ENCODE peak calls at places on chromosomes 16 and 17, in ten cellular contexts. One of them, this sample, is unnamed.

GRCh38 chr16:49824600-49824999 is 31.3 kb downstream of the ZNF423 start:
- DNase-seq in NCI-H460: no peak
- DNase-seq in amygdala: no peak
- DNase-seq in stimulated activated CD8-positive, alpha-beta memory T cell treated with anti-CD3 and anti-CD28 coated beads, Interleukin-7, amount 100 ng/mL, for 1 hour: no peak
- DNase-seq in psoas muscle: no peak
- DNase-seq in globus pallidus: no peak
- DNase-seq in SK-N-MC: no peak
- DNase-seq in cardiac fibroblast: no peak
- DNase-seq in midbrain: no peak
- DNase-seq in activated CD8-positive, alpha-beta memory T cell treated with anti-CD3 and anti-CD28 coated beads for 1 hour: no peak
- DNase-seq in this sample: no peak

GRCh38 chr17:61015966-61016365 is 338.3 kb downstream of the BCAS3 start:
- DNase-seq in NCI-H460: no peak
- DNase-seq in amygdala: no peak
- DNase-seq in stimulated activated CD8-positive, alpha-beta memory T cell treated with anti-CD3 and anti-CD28 coated beads, Interleukin-7, amount 100 ng/mL, for 1 hour: no peak
- DNase-seq in psoas muscle: no peak
- DNase-seq in globus pallidus: no peak
- DNase-seq in SK-N-MC: no peak
- DNase-seq in cardiac fibroblast: no peak
- DNase-seq in midbrain: no peak
- DNase-seq in activated CD8-positive, alpha-beta memory T cell treated with anti-CD3 and anti-CD28 coated beads for 1 hour: no peak
- DNase-seq in this sample: no peak

GRCh38 chr17:37643118-37643766 is at the start of gene DDX52:
- DNase-seq in NCI-H460: peak
- DNase-seq in amygdala: peak
- DNase-seq in stimulated activated CD8-positive, alpha-beta memory T cell treated with anti-CD3 and anti-CD28 coated beads, Interleukin-7, amount 100 ng/mL, for 1 hour: peak
- DNase-seq in psoas muscle: peak
- DNase-seq in globus pallidus: peak
- DNase-seq in SK-N-MC: peak
- DNase-seq in cardiac fibroblast: peak
- DNase-seq in midbrain: peak
- DNase-seq in activated CD8-positive, alpha-beta memory T cell treated with anti-CD3 and anti-CD28 coated beads for 1 hour: peak
- DNase-seq in this sample: peak

GRCh38 chr17:49439673-49440571 is 25.2 kb upstream of the PHB1 start:
- DNase-seq in NCI-H460: no peak
- DNase-seq in amygdala: no peak
- DNase-seq in stimulated activated CD8-positive, alpha-beta memory T cell treated with anti-CD3 and anti-CD28 coated beads, Interleukin-7, amount 100 ng/mL, for 1 hour: no peak
- DNase-seq in psoas muscle: no peak
- DNase-seq in globus pallidus: no peak
- DNase-seq in SK-N-MC: no peak
- DNase-seq in cardiac fibroblast: no peak
- DNase-seq in midbrain: no peak
- DNase-seq in activated CD8-positive, alpha-beta memory T cell treated with anti-CD3 and anti-CD28 coated beads for 1 hour: no peak
- DNase-seq in this sample: no peak

GRCh38 chr16:85882181-85882810 is 16.7 kb upstream of the IRF8 start:
- DNase-seq in NCI-H460: no peak
- DNase-seq in amygdala: no peak
- DNase-seq in stimulated activated CD8-positive, alpha-beta memory T cell treated with anti-CD3 and anti-CD28 coated beads, Interleukin-7, amount 100 ng/mL, for 1 hour: no peak
- DNase-seq in psoas muscle: no peak
- DNase-seq in globus pallidus: no peak
- DNase-seq in SK-N-MC: no peak
- DNase-seq in cardiac fibroblast: no peak
- DNase-seq in midbrain: no peak
- DNase-seq in activated CD8-positive, alpha-beta memory T cell treated with anti-CD3 and anti-CD28 coated beads for 1 hour: no peak
- DNase-seq in this sample: no peak

GRCh38 chr16:21643787-21644186 is 8.6 kb downstream of the IGSF6 start:
- DNase-seq in NCI-H460: no peak
- DNase-seq in amygdala: no peak
- DNase-seq in stimulated activated CD8-positive, alpha-beta memory T cell treated with anti-CD3 and anti-CD28 coated beads, Interleukin-7, amount 100 ng/mL, for 1 hour: no peak
- DNase-seq in psoas muscle: no peak
- DNase-seq in globus pallidus: no peak
- DNase-seq in SK-N-MC: no peak
- DNase-seq in cardiac fibroblast: no peak
- DNase-seq in midbrain: no peak
- DNase-seq in activated CD8-positive, alpha-beta memory T cell treated with anti-CD3 and anti-CD28 coated beads for 1 hour: no peak
- DNase-seq in this sample: no peak

GRCh38 chr17:32755045-32755805 is 121.7 kb downstream of the MYO1D start:
- DNase-seq in NCI-H460: peak
- DNase-seq in amygdala: no peak
- DNase-seq in stimulated activated CD8-positive, alpha-beta memory T cell treated with anti-CD3 and anti-CD28 coated beads, Interleukin-7, amount 100 ng/mL, for 1 hour: no peak
- DNase-seq in psoas muscle: no peak
- DNase-seq in globus pallidus: peak
- DNase-seq in SK-N-MC: peak
- DNase-seq in cardiac fibroblast: peak
- DNase-seq in midbrain: peak
- DNase-seq in activated CD8-positive, alpha-beta memory T cell treated with anti-CD3 and anti-CD28 coated beads for 1 hour: no peak
- DNase-seq in this sample: no peak

GRCh38 chr16:75024591-75024990 is 25.8 kb downstream of the ZNRF1 start:
- DNase-seq in NCI-H460: no peak
- DNase-seq in amygdala: no peak
- DNase-seq in stimulated activated CD8-positive, alpha-beta memory T cell treated with anti-CD3 and anti-CD28 coated beads, Interleukin-7, amount 100 ng/mL, for 1 hour: no peak
- DNase-seq in psoas muscle: no peak
- DNase-seq in globus pallidus: no peak
- DNase-seq in SK-N-MC: no peak
- DNase-seq in cardiac fibroblast: no peak
- DNase-seq in midbrain: no peak
- DNase-seq in activated CD8-positive, alpha-beta memory T cell treated with anti-CD3 and anti-CD28 coated beads for 1 hour: no peak
- DNase-seq in this sample: no peak

GRCh38 chr17:20307325-20307910 is 159.9 kb downstream of the LGALS9B start:
- DNase-seq in NCI-H460: no peak
- DNase-seq in amygdala: no peak
- DNase-seq in stimulated activated CD8-positive, alpha-beta memory T cell treated with anti-CD3 and anti-CD28 coated beads, Interleukin-7, amount 100 ng/mL, for 1 hour: no peak
- DNase-seq in psoas muscle: no peak
- DNase-seq in globus pallidus: no peak
- DNase-seq in SK-N-MC: no peak
- DNase-seq in cardiac fibroblast: no peak
- DNase-seq in midbrain: no peak
- DNase-seq in activated CD8-positive, alpha-beta memory T cell treated with anti-CD3 and anti-CD28 coated beads for 1 hour: no peak
- DNase-seq in this sample: no peak

GRCh38 chr17:27756467-27757371 is 43.6 kb downstream of the NOS2 start:
- DNase-seq in NCI-H460: peak
- DNase-seq in amygdala: peak
- DNase-seq in stimulated activated CD8-positive, alpha-beta memory T cell treated with anti-CD3 and anti-CD28 coated beads, Interleukin-7, amount 100 ng/mL, for 1 hour: peak
- DNase-seq in psoas muscle: peak
- DNase-seq in globus pallidus: peak
- DNase-seq in SK-N-MC: peak
- DNase-seq in cardiac fibroblast: peak
- DNase-seq in midbrain: peak
- DNase-seq in activated CD8-positive, alpha-beta memory T cell treated with anti-CD3 and anti-CD28 coated beads for 1 hour: no peak
- DNase-seq in this sample: peak

GRCh38 chr16:2773188-2773968 is 3.7 kb downstream of the ELOB start:
- DNase-seq in NCI-H460: no peak
- DNase-seq in amygdala: no peak
- DNase-seq in stimulated activated CD8-positive, alpha-beta memory T cell treated with anti-CD3 and anti-CD28 coated beads, Interleukin-7, amount 100 ng/mL, for 1 hour: no peak
- DNase-seq in psoas muscle: no peak
- DNase-seq in globus pallidus: no peak
- DNase-seq in SK-N-MC: no peak
- DNase-seq in cardiac fibroblast: no peak
- DNase-seq in midbrain: no peak
- DNase-seq in activated CD8-positive, alpha-beta memory T cell treated with anti-CD3 and anti-CD28 coated beads for 1 hour: no peak
- DNase-seq in this sample: no peak

GRCh38 chr17:79707931-79708891 is 22.5 kb upstream of the ENPP7 start:
- DNase-seq in NCI-H460: peak
- DNase-seq in amygdala: peak
- DNase-seq in stimulated activated CD8-positive, alpha-beta memory T cell treated with anti-CD3 and anti-CD28 coated beads, Interleukin-7, amount 100 ng/mL, for 1 hour: peak
- DNase-seq in psoas muscle: no peak
- DNase-seq in globus pallidus: no peak
- DNase-seq in SK-N-MC: no peak
- DNase-seq in cardiac fibroblast: peak
- DNase-seq in midbrain: peak
- DNase-seq in activated CD8-positive, alpha-beta memory T cell treated with anti-CD3 and anti-CD28 coated beads for 1 hour: peak
- DNase-seq in this sample: peak

GRCh38 chr16:57377080-57377841 is 5.0 kb downstream of the CX3CL1 start:
- DNase-seq in NCI-H460: no peak
- DNase-seq in amygdala: no peak
- DNase-seq in stimulated activated CD8-positive, alpha-beta memory T cell treated with anti-CD3 and anti-CD28 coated beads, Interleukin-7, amount 100 ng/mL, for 1 hour: no peak
- DNase-seq in psoas muscle: no peak
- DNase-seq in globus pallidus: no peak
- DNase-seq in SK-N-MC: no peak
- DNase-seq in cardiac fibroblast: no peak
- DNase-seq in midbrain: no peak
- DNase-seq in activated CD8-positive, alpha-beta memory T cell treated with anti-CD3 and anti-CD28 coated beads for 1 hour: no peak
- DNase-seq in this sample: no peak

GRCh38 chr16:58661199-58661830 is 23.3 kb downstream of the SLC38A7 start:
- DNase-seq in NCI-H460: peak
- DNase-seq in amygdala: no peak
- DNase-seq in stimulated activated CD8-positive, alpha-beta memory T cell treated with anti-CD3 and anti-CD28 coated beads, Interleukin-7, amount 100 ng/mL, for 1 hour: no peak
- DNase-seq in psoas muscle: peak
- DNase-seq in globus pallidus: peak
- DNase-seq in SK-N-MC: no peak
- DNase-seq in cardiac fibroblast: peak
- DNase-seq in midbrain: peak
- DNase-seq in activated CD8-positive, alpha-beta memory T cell treated with anti-CD3 and anti-CD28 coated beads for 1 hour: no peak
- DNase-seq in this sample: no peak

GRCh38 chr17:35127751-35128514 is 6.5 kb downstream of the FNDC8 start:
- DNase-seq in NCI-H460: no peak
- DNase-seq in amygdala: no peak
- DNase-seq in stimulated activated CD8-positive, alpha-beta memory T cell treated with anti-CD3 and anti-CD28 coated beads, Interleukin-7, amount 100 ng/mL, for 1 hour: no peak
- DNase-seq in psoas muscle: no peak
- DNase-seq in globus pallidus: no peak
- DNase-seq in SK-N-MC: no peak
- DNase-seq in cardiac fibroblast: peak
- DNase-seq in midbrain: no peak
- DNase-seq in activated CD8-positive, alpha-beta memory T cell treated with anti-CD3 and anti-CD28 coated beads for 1 hour: no peak
- DNase-seq in this sample: no peak

GRCh38 chr17:75205037-75205792 is at the start of gene NUP85:
- DNase-seq in NCI-H460: peak
- DNase-seq in amygdala: peak
- DNase-seq in stimulated activated CD8-positive, alpha-beta memory T cell treated with anti-CD3 and anti-CD28 coated beads, Interleukin-7, amount 100 ng/mL, for 1 hour: peak
- DNase-seq in psoas muscle: peak
- DNase-seq in globus pallidus: peak
- DNase-seq in SK-N-MC: peak
- DNase-seq in cardiac fibroblast: peak
- DNase-seq in midbrain: peak
- DNase-seq in activated CD8-positive, alpha-beta memory T cell treated with anti-CD3 and anti-CD28 coated beads for 1 hour: peak
- DNase-seq in this sample: peak

This sample was measured in activated T-cell treated with anti-CD3 and anti-CD28 coated beads for 1 hour.